ENCODE peak calls at places on chromosomes 13 and 19, in four cellular contexts. P is heart left ventricle, T is body of pancreas, J is brain microvascular endothelial cell. X is an unnamed sample.

GRCh38 chr19:58568731-58569130 is 4.4 kb downstream of the MZF1 start:
- DNase-seq in P (no peak), T (no peak), J (no peak), X (no peak)

GRCh38 chr19:6209233-6209632 is 70.5 kb downstream of the MLLT1 start:
- DNase-seq in P (no peak), T (no peak), J (no peak), X (no peak)

GRCh38 chr19:49409441-49410029 is 13.7 kb downstream of the PTH2 start:
- DNase-seq in P (no peak), T (no peak), J (no peak), X (peak; percentile 44)

GRCh38 chr13:30307194-30307965 is at the start of gene KATNAL1:
- DNase-seq in P (peak; percentile 88), T (peak; percentile 71), J (peak; percentile 52), X (peak; percentile 38)

GRCh38 chr19:56223481-56223880 is 21.4 kb downstream of the ZSCAN5C start:
- DNase-seq in P (no peak), T (no peak), J (no peak), X (no peak)

GRCh38 chr19:50896591-50897190 is 14.5 kb downstream of the KLK4 start:
- DNase-seq in P (no peak), T (peak; percentile 75), J (peak; percentile 49), X (no peak)

GRCh38 chr19:47239152-47239551 is 8.2 kb upstream of the BBC3 start:
- DNase-seq in P (no peak), T (no peak), J (no peak), X (no peak)

GRCh38 chr19:8158411-8159074 is 9.2 kb upstream of the FBN3 start:
- DNase-seq in P (no peak), T (peak; percentile 79), J (peak; percentile 75), X (peak; percentile 77)

GRCh38 chr19:16319466-16319865 is 5.2 kb upstream of the KLF2 start:
- DNase-seq in P (no peak), T (no peak), J (no peak), X (no peak)

GRCh38 chr13:33953203-33953602 is 135.3 kb downstream of the RFC3 start:
- DNase-seq in P (no peak), T (no peak), J (peak; percentile 55), X (no peak)

GRCh38 chr19:34308381-34309367 is 54.3 kb downstream of the GARRE1 start:
- DNase-seq in P (no peak), T (no peak), J (no peak), X (no peak)

GRCh38 chr13:52463526-52463925 is 8.2 kb downstream of the CKAP2 start:
- DNase-seq in P (no peak), T (no peak), J (no peak), X (no peak)

GRCh38 chr13:113976711-113977684 is 3.1 kb upstream of the C13orf46 start:
- DNase-seq in P (peak; percentile 50), T (peak; percentile 47), J (peak; percentile 61), X (no peak)

GRCh38 chr13:110382229-110382628 is 75.1 kb downstream of the COL4A2 start:
- DNase-seq in P (no peak), T (no peak), J (peak; percentile 83), X (no peak)

GRCh38 chr19:40365613-40366401 is 17.3 kb downstream of the PLD3 start:
- DNase-seq in P (peak; percentile 79), T (peak; percentile 43), J (peak; percentile 60), X (peak; percentile 27)

GRCh38 chr13:58858870-58859371 is 1227.4 kb downstream of the PCDH17 start:
- DNase-seq in P (peak; percentile 61), T (no peak), J (no peak), X (no peak)

GRCh38 chr13:77034883-77035282 is 7.9 kb upstream of the FBXL3 start:
- DNase-seq in P (no peak), T (no peak), J (peak; percentile 55), X (no peak)

GRCh38 chr13:61084983-61085382 is 330.7 kb downstream of the PCDH20 start:
- DNase-seq in P (no peak), T (no peak), J (no peak), X (no peak)

GRCh38 chr19:38988632-38989031 is 13.1 kb upstream of the FBXO17 start:
- DNase-seq in P (no peak), T (no peak), J (no peak), X (no peak)

GRCh38 chr13:87674143-87674772 is 3.1 kb downstream of the SLITRK5 start:
- DNase-seq in P (no peak), T (no peak), J (no peak), X (no peak)

GRCh38 chr13:78662467-78662866 is 3.5 kb upstream of the OBI1 start:
- DNase-seq in P (no peak), T (no peak), J (no peak), X (no peak)

GRCh38 chr19:7382694-7383093 is 34.0 kb downstream of the ARHGEF18 start:
- DNase-seq in P (no peak), T (no peak), J (no peak), X (no peak)

GRCh38 chr13:19862511-19863313 is 737 bp downstream of the ZMYM5 start:
- DNase-seq in P (no peak), T (peak; percentile 19), J (peak; percentile 1), X (peak; percentile 34)

GRCh38 chr19:49749055-49749716 is 13.9 kb downstream of the TSKS start:
- DNase-seq in P (no peak), T (no peak), J (no peak), X (no peak)

GRCh38 chr19:6717441-6717971 is 2.9 kb downstream of the C3 start:
- DNase-seq in P (no peak), T (no peak), J (no peak), X (no peak)

GRCh38 chr19:28170066-28170465 is 1042.9 kb downstream of the UQCRFS1 start:
- DNase-seq in P (no peak), T (no peak), J (no peak), X (no peak)

GRCh38 chr13:27403252-27403678 is 21.2 kb upstream of the GTF3A start:
- DNase-seq in P (no peak), T (peak; percentile 29), J (peak; percentile 39), X (no peak)

GRCh38 chr13:109273326-109273751 is 513.0 kb downstream of the IRS2 start:
- DNase-seq in P (no peak), T (no peak), J (peak; percentile 20), X (no peak)

GRCh38 chr19:21604941-21605548 is 99.6 kb downstream of the ZNF429 start:
- DNase-seq in P (no peak), T (peak; percentile 34), J (no peak), X (no peak)

GRCh38 chr19:41984961-41985360 is 9.1 kb downstream of the ATP1A3 start:
- DNase-seq in P (no peak), T (no peak), J (no peak), X (no peak)

GRCh38 chr19:10587022-10587838 is at the start of gene AP1M2:
- DNase-seq in P (no peak), T (peak; percentile 66), J (no peak), X (peak; percentile 76)

GRCh38 chr19:32859591-32859990 is 10.0 kb downstream of the SLC7A9 start:
- DNase-seq in P (no peak), T (no peak), J (no peak), X (no peak)

GRCh38 chr19:13040916-13041292 is 45.6 kb downstream of the NFIX start:
- DNase-seq in P (no peak), T (no peak), J (no peak), X (no peak)
- H3K4me3 ChIP-seq in P (no peak overlapping the region), T (no peak overlapping the region), J (no peak overlapping the region), X (no peak overlapping the region)

GRCh38 chr19:3712663-3713531 is 4.7 kb downstream of the TJP3 start:
- DNase-seq in P (no peak), T (peak; percentile 59), J (no peak), X (peak; percentile 92)

GRCh38 chr19:3707868-3708206 is 347 bp upstream of the TJP3 start:
- DNase-seq in P (no peak), T (no peak), J (no peak), X (no peak)

GRCh38 chr19:3716147-3716668 is 8.0 kb downstream of the TJP3 start:
- DNase-seq in P (no peak), T (no peak), J (no peak), X (peak; percentile 74)

GRCh38 chr19:3708207-3708931 is at the start of gene TJP3:
- DNase-seq in P (no peak), T (peak; percentile 81), J (no peak), X (peak; percentile 91)

GRCh38 chr19:3710265-3710812 is 2.2 kb downstream of the TJP3 start:
- DNase-seq in P (peak; percentile 88), T (peak; percentile 97), J (peak; percentile 20), X (peak; percentile 100)
- H3K27ac ChIP-seq in P (no peak overlapping the region), T (peak overlapping the region; percentile 90), J (no peak overlapping the region), X (peak overlapping the region; percentile 96)

GRCh38 chr13:46554971-46555370 is 2.0 kb downstream of the LRCH1 start:
- DNase-seq in P (no peak), T (no peak), J (no peak), X (no peak)
- H3K4me3 ChIP-seq in P (peak overlapping the region; percentile 100), T (no peak overlapping the region), J (peak overlapping the region; percentile 91), X (peak overlapping the region; percentile 14)

GRCh38 chr13:112768795-112769411 is 79.1 kb downstream of the ATP11A start:
- DNase-seq in P (peak; percentile 82), T (peak; percentile 34), J (no peak), X (no peak)
- H3K27ac ChIP-seq in P (no peak overlapping the region), T (no peak overlapping the region), J (no peak overlapping the region), X (no peak overlapping the region)

GRCh38 chr19:55179570-55180484 is at the start of gene SYT5:
- DNase-seq in P (peak; percentile 73), T (peak; percentile 39), J (no peak), X (peak; percentile 62)
- H3K4me3 ChIP-seq in P (peak within 1 kb of the TSS; percentile 1), T (no peak within 1 kb of the TSS), J (peak within 1 kb of the TSS; percentile 42), X (no peak within 1 kb of the TSS)

DNA sequence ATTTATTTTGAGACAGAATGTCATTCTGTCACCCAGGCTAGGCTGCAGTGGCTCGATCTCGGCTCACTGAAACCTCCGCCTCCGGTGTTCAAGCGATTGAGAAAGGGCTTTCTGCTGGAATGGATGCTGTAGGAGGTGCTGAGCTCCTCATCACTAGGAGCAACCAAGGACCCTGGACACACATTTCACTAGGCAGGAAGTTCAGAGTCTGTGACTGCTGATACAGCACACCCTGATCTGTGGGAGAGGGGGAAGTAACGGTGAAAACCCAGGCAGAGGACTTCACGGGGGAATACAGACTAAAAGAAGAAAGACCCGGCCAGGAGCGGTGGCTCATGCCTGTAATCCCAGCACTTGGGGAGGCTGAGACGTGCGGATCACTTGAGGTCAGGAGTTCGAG is 11.9 kb upstream of the NOTCH3 start:
- DNase-seq in P (no peak), T (no peak), J (no peak), X (no peak)
- H3K27ac ChIP-seq in P (no peak overlapping the region), T (no peak overlapping the region), J (no peak overlapping the region), X (no peak overlapping the region)

GRCh38 chr13:96994030-96994848 is at the start of gene OXGR1:
- DNase-seq in P (no peak), T (peak; percentile 13), J (no peak), X (no peak)
- H3K4me3 ChIP-seq in P (no peak within 1 kb of the TSS), T (peak within 1 kb of the TSS; percentile 7), J (peak within 1 kb of the TSS; percentile 47), X (no peak within 1 kb of the TSS)

DNA sequence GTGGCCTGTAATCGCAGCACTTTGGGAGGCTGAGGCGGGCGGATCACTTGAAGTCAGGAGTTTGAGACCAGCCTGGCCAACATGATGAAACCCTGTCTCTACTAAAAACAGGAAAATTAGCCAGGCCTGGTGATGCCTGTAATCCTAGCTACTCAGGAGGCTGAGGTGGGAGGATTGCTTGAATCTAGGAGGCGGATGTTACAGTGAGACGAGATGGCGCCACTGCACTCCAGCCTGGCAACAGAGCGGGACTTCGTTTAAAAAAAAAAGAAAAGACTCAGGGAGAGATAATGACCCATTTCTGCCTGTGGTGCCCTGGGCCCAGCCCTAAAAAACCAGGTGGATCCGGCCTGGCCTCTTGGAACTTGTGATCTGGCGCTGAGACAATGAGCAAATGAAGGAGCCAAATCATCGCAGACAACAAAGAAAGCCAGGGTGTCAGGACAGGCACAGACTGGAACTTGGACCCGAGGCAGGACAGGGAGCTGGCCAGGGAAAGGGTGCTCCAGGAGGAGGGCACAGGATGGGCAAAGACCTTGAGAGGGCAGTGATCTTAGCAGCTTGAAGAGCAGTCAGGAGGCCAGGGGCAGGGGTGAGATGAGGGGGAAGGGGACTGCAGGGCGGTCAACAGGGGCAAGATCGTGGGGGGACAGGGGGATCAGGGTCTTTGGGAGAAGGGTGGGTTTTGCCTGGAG is 963 bp upstream of the JAK3 start:
- DNase-seq in P (no peak), T (no peak), J (no peak), X (no peak)
- H3K27ac ChIP-seq in P (no peak overlapping the region), T (peak overlapping the region; percentile 77), J (no peak overlapping the region), X (no peak overlapping the region)